ENCODE peak calls at places on chromosomes 6 and 20, in ten cellular contexts. W is activated T-cell treated with anti-CD3 and anti-CD28 coated beads for 4 hours; Y is stimulated activated CD4-positive, alpha-beta T cell treated with anti-CD3 and anti-CD28 coated beads, Interleukin-2, amount 100 ng/mL, for 48 hours; R is HFFc6; A is hepatic stellate cell; G is heart right ventricle; F is HTR-8/SVneo; S is T-helper 1 cell; E is activated CD4-positive, alpha-beta T cell treated with anti-CD3 and anti-CD28 coated beads for 4 hours; B is effector CD4-positive, alpha-beta T cell. Z is an unnamed sample.

GRCh38 chr6:170266061-170266825 is 24.6 kb downstream of the DLL1 start:
- DNase-seq in R (no peak), B (no peak), G (peak), E (no peak), S (no peak), F (no peak), A (no peak), Y (no peak), W (no peak), Z (no peak)

GRCh38 chr20:1204547-1204946 is 1.3 kb downstream of the C20orf202 start:
- DNase-seq in F (no peak), W (no peak), A (no peak), E (no peak), G (peak), Y (no peak), B (no peak), R (no peak), S (no peak), Z (no peak)

GRCh38 chr20:62922451-62922921 is 3.8 kb downstream of the DIDO1 start:
- DNase-seq in A (no peak), R (no peak), Y (no peak), G (no peak), F (no peak), W (no peak), E (peak), B (peak), S (peak), Z (no peak)

GRCh38 chr20:20333866-20334265 is 34.0 kb upstream of the INSM1 start:
- DNase-seq in A (no peak), G (no peak), B (no peak), S (no peak), F (no peak), W (no peak), Y (no peak), R (no peak), E (no peak), Z (no peak)

GRCh38 chr20:24917797-24918578 is 31.1 kb upstream of the CST7 start:
- DNase-seq in G (peak), S (peak), A (peak), B (peak), E (peak), F (peak), Y (peak), R (peak), W (peak), Z (peak)

GRCh38 chr6:132952468-132952867 is 138.1 kb downstream of the RPS12 start:
- DNase-seq in B (no peak), A (no peak), F (no peak), R (no peak), S (no peak), Y (no peak), E (no peak), G (no peak), W (no peak), Z (no peak)

GRCh38 chr20:32589256-32589655 is 4.1 kb upstream of the NOL4L start:
- DNase-seq in S (no peak), W (no peak), B (no peak), R (peak), E (no peak), A (peak), G (no peak), F (no peak), Y (no peak), Z (no peak)

GRCh38 chr6:43806041-43806757 is 36.2 kb downstream of the VEGFA start:
- DNase-seq in E (no peak), F (peak), W (no peak), Y (no peak), B (no peak), A (no peak), S (no peak), R (peak), G (no peak), Z (no peak)

GRCh38 chr6:160085226-160085625 is 36.4 kb upstream of the SLC22A1 start:
- DNase-seq in S (no peak), G (no peak), Y (no peak), F (no peak), A (no peak), B (no peak), E (no peak), W (no peak), R (no peak), Z (no peak)

GRCh38 chr6:13466304-13467215 is 20.8 kb downstream of the GFOD1 start:
- DNase-seq in R (no peak), G (no peak), Y (peak), F (no peak), S (peak), B (no peak), W (peak), E (peak), A (no peak), Z (no peak)

GRCh38 chr6:17394192-17394611 is 807 bp downstream of the CAP2 start:
- DNase-seq in S (no peak), F (peak), R (peak), W (no peak), A (peak), Y (peak), B (no peak), E (no peak), G (peak), Z (peak)

GRCh38 chr6:132362318-132363185 is 38.7 kb downstream of the MOXD1 start:
- DNase-seq in S (no peak), Y (no peak), W (no peak), E (no peak), R (peak), F (no peak), A (no peak), G (no peak), B (no peak), Z (no peak)

GRCh38 chr6:83215131-83216047 is 22.2 kb downstream of the RWDD2A start:
- DNase-seq in F (peak), B (peak), W (peak), G (peak), A (peak), S (peak), R (peak), Y (peak), E (peak), Z (peak)

GRCh38 chr6:167227984-167228383 is 63.1 kb upstream of the UNC93A start:
- DNase-seq in E (no peak), R (no peak), F (no peak), W (no peak), B (no peak), Y (no peak), A (no peak), G (no peak), S (no peak), Z (no peak)

GRCh38 chr6:21586760-21587181 is 6.8 kb upstream of the SOX4 start:
- DNase-seq in W (no peak), A (no peak), Y (no peak), F (no peak), E (no peak), R (no peak), B (no peak), S (no peak), G (no peak), Z (no peak)

GRCh38 chr6:78605909-78606446 is 261.4 kb upstream of the IRAK1BP1 start:
- DNase-seq in E (no peak), A (peak), Y (no peak), G (no peak), W (no peak), B (no peak), F (no peak), R (peak), S (no peak), Z (peak)

GRCh38 chr6:37517411-37517812 is 17.7 kb upstream of the CCDC167 start:
- DNase-seq in B (peak), S (peak), Y (peak), R (no peak), A (no peak), G (no peak), E (peak), W (peak), F (no peak), Z (no peak)

GRCh38 chr6:138818496-138819194 is 22.8 kb downstream of the ECT2L start:
- DNase-seq in A (no peak), E (no peak), R (no peak), G (no peak), W (no peak), F (no peak), Y (no peak), B (no peak), S (peak), Z (no peak)

GRCh38 chr6:148497256-148497655 is 154.6 kb downstream of the SASH1 start:
- DNase-seq in Y (no peak), W (no peak), R (peak), G (no peak), B (no peak), S (no peak), A (peak), F (no peak), E (no peak), Z (peak)

GRCh38 chr6:163731215-163732013 is 316.9 kb downstream of the QKI start:
- DNase-seq in A (no peak), B (no peak), S (no peak), G (no peak), R (no peak), Y (no peak), E (no peak), F (no peak), W (no peak), Z (no peak)

GRCh38 chr6:167855825-167856425 is 29.2 kb downstream of the AFDN start:
- DNase-seq in G (no peak), A (peak), S (peak), R (peak), Y (no peak), W (no peak), E (no peak), B (no peak), F (peak), Z (peak)

GRCh38 chr20:59746155-59746554 is 141.8 kb downstream of the PHACTR3 start:
- DNase-seq in S (no peak), W (no peak), R (no peak), A (no peak), F (no peak), G (no peak), B (no peak), Y (no peak), E (no peak), Z (no peak)

GRCh38 chr6:169320013-169320412 is 66.4 kb upstream of the THBS2 start:
- DNase-seq in Y (no peak), R (no peak), E (no peak), G (no peak), A (peak), W (no peak), F (no peak), S (no peak), B (no peak), Z (no peak)

Z was measured in brain microvascular endothelial cell.